ENCODE peak calls at places on chromosomes 16 and 17, in seven cellular contexts. N is uterus, B is K562, I is fibroblast of lung, U is kidney, L is body of pancreas, J is lung. P is an unnamed sample.

GRCh38 chr17:20089795-20090547 is 80.8 kb downstream of the SPECC1 start:
- DNase-seq in J (no peak), N (no peak), B (no peak), L (no peak), U (no peak), I (no peak), P (no peak)

GRCh38 chr17:28746611-28747045 is 2.8 kb downstream of the TRAF4 start:
- DNase-seq in J (peak; percentile 82), N (no peak), L (peak; percentile 93), I (no peak), U (peak; percentile 91), B (no peak), P (no peak)

GRCh38 chr16:23131036-23131435 is 18.2 kb downstream of the USP31 start:
- DNase-seq in L (no peak), N (no peak), I (no peak), J (no peak), B (no peak), U (no peak), P (no peak)

GRCh38 chr17:64502809-64503208 is 3.3 kb downstream of the DDX5 start:
- DNase-seq in L (no peak), B (no peak), J (no peak), I (peak; percentile 28), N (no peak), U (no peak), P (peak; percentile 27)

GRCh38 chr17:51078009-51078592 is 42.6 kb downstream of the SPAG9 start:
- DNase-seq in J (peak; percentile 54), L (no peak), B (no peak), U (no peak), I (no peak), N (no peak), P (no peak)

GRCh38 chr16:30659507-30660423 is 1.5 kb downstream of the FBRS start:
- DNase-seq in U (peak; percentile 90), L (no peak), N (peak; percentile 46), I (peak; percentile 5), B (no peak), J (no peak), P (peak; percentile 28)

GRCh38 chr17:8911205-8911604 is 43.7 kb upstream of the PIK3R6 start:
- DNase-seq in L (no peak), I (no peak), B (no peak), J (no peak), N (no peak), U (peak; percentile 73), P (no peak)

GRCh38 chr17:59287452-59287851 is 44.0 kb upstream of the YPEL2 start:
- DNase-seq in I (peak; percentile 13), J (no peak), L (peak; percentile 15), U (no peak), N (no peak), B (peak; percentile 32), P (no peak)

GRCh38 chr16:354971-355441 is 2.5 kb upstream of the AXIN1 start:
- DNase-seq in B (no peak), U (peak; percentile 79), L (no peak), I (no peak), J (no peak), N (no peak), P (no peak)

GRCh38 chr17:82836823-82837357 is 2.9 kb downstream of the ZNF750 start:
- DNase-seq in B (no peak), J (no peak), L (no peak), U (no peak), N (no peak), I (peak; percentile 24), P (peak; percentile 53)

GRCh38 chr17:1690544-1691221 is 6.0 kb upstream of the PRPF8 start:
- DNase-seq in I (no peak), L (no peak), J (no peak), B (no peak), N (no peak), U (no peak), P (no peak)

GRCh38 chr17:42287305-42288077 is 807 bp upstream of the STAT5A start:
- DNase-seq in N (peak; percentile 56), U (peak; percentile 88), J (no peak), B (peak; percentile 70), L (peak; percentile 20), I (peak; percentile 45), P (peak; percentile 34)

GRCh38 chr16:53695070-53695469 is 8.6 kb downstream of the RPGRIP1L start:
- DNase-seq in J (no peak), L (no peak), I (peak; percentile 34), N (no peak), U (no peak), B (no peak), P (peak; percentile 84)

GRCh38 chr17:66945451-66945850 is 19.1 kb upstream of the CACNG4 start:
- DNase-seq in U (no peak), N (peak; percentile 47), J (no peak), B (no peak), I (peak; percentile 11), L (no peak), P (peak; percentile 14)

GRCh38 chr17:64063766-64064224 is 43.4 kb upstream of the ICAM2 start:
- DNase-seq in I (peak; percentile 44), B (peak; percentile 58), L (peak; percentile 87), N (peak; percentile 57), J (peak; percentile 82), U (peak; percentile 83), P (peak; percentile 17)

GRCh38 chr16:70804153-70804728 is 3.3 kb upstream of the VAC14 start:
- DNase-seq in J (no peak), L (no peak), B (no peak), I (peak; percentile 85), N (no peak), U (no peak), P (peak; percentile 90)

GRCh38 chr16:10128397-10129258 is 53.6 kb downstream of the GRIN2A start:
- DNase-seq in J (no peak), U (no peak), I (no peak), L (no peak), N (no peak), B (no peak), P (peak; percentile 72)

GRCh38 chr17:81349397-81350319 is 45.6 kb upstream of the BAHCC1 start:
- DNase-seq in U (no peak), B (peak; percentile 95), N (no peak), I (peak; percentile 55), J (no peak), L (no peak), P (no peak)

GRCh38 chr16:85202051-85202601 is 89.9 kb upstream of the CIBAR2 start:
- DNase-seq in B (no peak), L (no peak), I (no peak), J (no peak), U (no peak), N (no peak), P (no peak)

GRCh38 chr17:36027776-36028175 is 10.0 kb upstream of the CCL23 start:
- DNase-seq in N (no peak), L (no peak), B (no peak), U (no peak), I (no peak), J (no peak), P (no peak)

GRCh38 chr17:71360301-71360700 is 760.5 kb upstream of the SOX9 start:
- DNase-seq in I (no peak), N (no peak), B (no peak), J (no peak), U (no peak), L (no peak), P (no peak)

GRCh38 chr16:81614654-81615359 is 164.3 kb upstream of the PLCG2 start:
- DNase-seq in B (no peak), J (no peak), N (no peak), I (no peak), U (no peak), L (no peak), P (no peak)

GRCh38 chr16:81617021-81617346 is 162.1 kb upstream of the PLCG2 start:
- DNase-seq in J (no peak), N (no peak), B (no peak), U (no peak), L (no peak), I (no peak), P (no peak)

GRCh38 chr16:81615833-81616232 is 163.3 kb upstream of the PLCG2 start:
- DNase-seq in U (no peak), I (no peak), L (no peak), J (no peak), N (no peak), B (no peak), P (no peak)

GRCh38 chr16:81615411-81615810 is 163.7 kb upstream of the PLCG2 start:
- DNase-seq in L (no peak), I (no peak), N (no peak), J (no peak), B (no peak), U (no peak), P (no peak)

GRCh38 chr16:81616321-81617020 is 162.6 kb upstream of the PLCG2 start:
- DNase-seq in B (no peak), N (peak; percentile 43), I (peak; percentile 59), L (peak; percentile 50), U (peak; percentile 91), J (no peak), P (peak; percentile 81)
- H3K4me3 ChIP-seq in B (no peak overlapping the region), N (no peak overlapping the region), I (no peak overlapping the region), L (no peak overlapping the region), U (no peak overlapping the region), J (no peak overlapping the region), P (no peak overlapping the region)

GRCh38 chr17:47323382-47324223 is at the start of gene EFCAB13:
- DNase-seq in U (peak; percentile 96), I (peak; percentile 76), L (peak; percentile 94), J (peak; percentile 85), N (peak; percentile 92), B (peak; percentile 94), P (peak; percentile 79)
- TF ChIP-seq CTCF in U (peak; percentile 23), I (no peak), L (peak; percentile 20), J (no peak), N (peak; percentile 26), B (peak; percentile 34), P (no peak)

GRCh38 chr16:58730724-58731370 is 3.3 kb downstream of the GOT2 start:
- DNase-seq in B (no peak), I (no peak), U (no peak), J (no peak), N (no peak), L (no peak), P (no peak)
- H3K4me3 ChIP-seq in B (no peak overlapping the region), I (no peak overlapping the region), U (no peak overlapping the region), J (no peak overlapping the region), N (no peak overlapping the region), L (no peak overlapping the region), P (no peak overlapping the region)

GRCh38 chr16:81731636-81732035 is 47.5 kb upstream of the PLCG2 start:
- DNase-seq in J (no peak), U (no peak), L (no peak), B (no peak), N (no peak), I (no peak), P (no peak)

GRCh38 chr16:81734632-81735434 is 44.3 kb upstream of the PLCG2 start:
- DNase-seq in J (no peak), I (no peak), N (no peak), B (no peak), L (no peak), U (no peak), P (no peak)

GRCh38 chr16:81733295-81733694 is 45.8 kb upstream of the PLCG2 start:
- DNase-seq in N (no peak), I (no peak), U (no peak), B (no peak), J (no peak), L (no peak), P (no peak)

GRCh38 chr16:81730090-81731051 is 48.7 kb upstream of the PLCG2 start:
- DNase-seq in I (peak; percentile 80), J (peak; percentile 85), N (peak; percentile 85), U (peak; percentile 98), B (peak; percentile 67), L (peak; percentile 88), P (peak; percentile 56)

DNA sequence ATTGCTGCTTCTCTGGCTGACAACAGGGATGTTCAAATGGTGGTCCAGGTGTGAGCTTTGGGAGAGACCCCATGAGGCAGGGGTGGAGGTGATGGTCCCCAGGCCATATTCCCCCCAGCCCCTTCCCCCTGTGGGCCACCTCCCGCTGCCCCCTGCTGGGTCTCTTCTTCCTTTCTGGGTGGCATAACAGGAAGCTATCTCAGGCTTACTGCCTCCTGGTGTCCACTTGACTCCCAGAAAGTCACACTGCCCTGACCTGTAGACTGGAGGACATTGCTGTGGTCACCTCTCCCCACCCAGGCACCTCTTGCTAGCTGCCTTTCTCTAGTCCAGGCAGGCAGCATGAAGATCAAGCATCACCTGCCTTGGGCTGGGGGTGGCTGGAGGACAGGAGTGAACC is 46.4 kb upstream of the PLCG2 start:
- DNase-seq in B (no peak), J (no peak), N (no peak), I (no peak), U (no peak), L (no peak), P (no peak)
- TF ChIP-seq CTCF in B (peak; percentile 18), J (no peak), N (no peak), I (no peak), U (no peak), L (no peak), P (no peak)

P was measured in AG10803.